ENCODE peak calls at places on chromosomes 6 and 20, in six cellular contexts. Z is fibroblast of lung, Y is right cardiac atrium, B is mammary epithelial cell, U is SJSA1, H is hepatocyte. A is an unnamed sample.
A peak's percentile ranks its signal among the peaks of the same experiment; 100 is the strongest.

GRCh38 chr6:68760486-68760885 is 125.4 kb downstream of the ADGRB3 start:
- DNase-seq in Z (no peak), Y (no peak), B (no peak), U (no peak), H (no peak), A (no peak)

GRCh38 chr6:41826343-41827043 is 39.0 kb downstream of the TOMM6 start:
- DNase-seq in Z (no peak), Y (no peak), B (no peak), U (no peak), H (no peak), A (no peak)

GRCh38 chr6:38846361-38846760 is 131.2 kb downstream of the DNAH8 start:
- DNase-seq in Z (no peak), Y (no peak), B (no peak), U (no peak), H (no peak), A (no peak)

GRCh38 chr20:53550590-53551187 is 43.0 kb downstream of the ZNF217 start:
- DNase-seq in Z (no peak), Y (no peak), B (no peak), U (no peak), H (no peak), A (no peak)

GRCh38 chr6:38638941-38639497 is 710 bp downstream of the BTBD9 start:
- DNase-seq in Z (peak; percentile 60), Y (peak; percentile 49), B (peak; percentile 56), U (peak; percentile 51), H (peak; percentile 77), A (peak; percentile 50)

GRCh38 chr20:47198996-47199552 is 157.4 kb downstream of the ZMYND8 start:
- DNase-seq in Z (no peak), Y (no peak), B (no peak), U (no peak), H (no peak), A (no peak)

GRCh38 chr6:76435174-76435573 is 362.7 kb upstream of the IMPG1 start:
- DNase-seq in Z (no peak), Y (no peak), B (no peak), U (no peak), H (no peak), A (no peak)

GRCh38 chr6:79888587-79888986 is 58.8 kb downstream of the ELOVL4 start:
- DNase-seq in Z (no peak), Y (no peak), B (no peak), U (no peak), H (no peak), A (no peak)

GRCh38 chr20:17873410-17874270 is 95.0 kb downstream of the SNX5 start:
- DNase-seq in Z (peak; percentile 95), Y (peak; percentile 93), B (no peak), U (peak; percentile 90), H (peak; percentile 92), A (peak; percentile 80)

GRCh38 chr6:17474289-17474688 is 80.9 kb downstream of the CAP2 start:
- DNase-seq in Z (no peak), Y (no peak), B (no peak), U (no peak), H (no peak), A (no peak)

GRCh38 chr20:11799131-11799800 is 118.4 kb upstream of the BTBD3 start:
- DNase-seq in Z (no peak), Y (no peak), B (no peak), U (no peak), H (peak; percentile 27), A (no peak)

GRCh38 chr6:134589512-134589911 is 271.6 kb upstream of the SGK1 start:
- DNase-seq in Z (peak; percentile 99), Y (no peak), B (peak; percentile 96), U (no peak), H (peak; percentile 42), A (no peak)

GRCh38 chr20:17421493-17421892 is 109.7 kb downstream of the BFSP1 start:
- DNase-seq in Z (no peak), Y (no peak), B (no peak), U (no peak), H (no peak), A (no peak)

GRCh38 chr6:15961630-15962448 is 167.0 kb upstream of the MYLIP start:
- DNase-seq in Z (no peak), Y (no peak), B (peak; percentile 45), U (no peak), H (no peak), A (no peak)

GRCh38 chr6:158031445-158032353 is 50.0 kb downstream of the SYNJ2 start:
- DNase-seq in Z (peak; percentile 94), Y (peak; percentile 78), B (no peak), U (peak; percentile 89), H (peak; percentile 16), A (peak; percentile 77)

GRCh38 chr6:15441215-15441868 is 195.5 kb downstream of the JARID2 start:
- DNase-seq in Z (peak; percentile 55), Y (no peak), B (peak; percentile 50), U (peak; percentile 46), H (peak; percentile 77), A (no peak)

GRCh38 chr20:3701061-3701998 is 11.1 kb downstream of the SIGLEC1 start:
- DNase-seq in Z (no peak), Y (peak; percentile 0), B (no peak), U (no peak), H (no peak), A (no peak)

GRCh38 chr6:35686441-35686840 is 2.3 kb downstream of the FKBP5 start:
- DNase-seq in Z (no peak), Y (no peak), B (no peak), U (no peak), H (no peak), A (no peak)

GRCh38 chr6:160365117-160365516 is 16.9 kb downstream of the SLC22A3 start:
- DNase-seq in Z (peak; percentile 13), Y (no peak), B (peak; percentile 23), U (no peak), H (no peak), A (no peak)

GRCh38 chr6:157732007-157732406 is 91.0 kb upstream of the SNX9 start:
- DNase-seq in Z (no peak), Y (no peak), B (no peak), U (no peak), H (no peak), A (no peak)

GRCh38 chr6:498795-499231 is 107.3 kb downstream of the IRF4 start:
- DNase-seq in Z (peak; percentile 22), Y (no peak), B (no peak), U (no peak), H (peak; percentile 11), A (no peak)

GRCh38 chr6:36771145-36771544 is 68.1 kb downstream of the CPNE5 start:
- DNase-seq in Z (no peak), Y (no peak), B (no peak), U (no peak), H (no peak), A (no peak)
- H3K4me1 ChIP-seq in Z (peaks cover 13% of the 10 kb centered on the region), Y (no peaks in the 10 kb centered on the region), B (peaks cover 21% of the 10 kb centered on the region), U (peaks cover 15% of the 10 kb centered on the region), H (no peaks in the 10 kb centered on the region), A (peaks cover 32% of the 10 kb centered on the region)

GRCh38 chr20:46056027-46056833 is 27.2 kb downstream of the SLC12A5 start:
- DNase-seq in Z (no peak), Y (no peak), B (no peak), U (no peak), H (no peak), A (no peak)
- H3K27me3 ChIP-seq in Z (no peaks in the 10 kb centered on the region), Y (no peaks in the 10 kb centered on the region), B (peaks cover 10% of the 10 kb centered on the region), U (peaks cover 9% of the 10 kb centered on the region), H (peaks cover 19% of the 10 kb centered on the region), A (peaks cover 23% of the 10 kb centered on the region)

DNA sequence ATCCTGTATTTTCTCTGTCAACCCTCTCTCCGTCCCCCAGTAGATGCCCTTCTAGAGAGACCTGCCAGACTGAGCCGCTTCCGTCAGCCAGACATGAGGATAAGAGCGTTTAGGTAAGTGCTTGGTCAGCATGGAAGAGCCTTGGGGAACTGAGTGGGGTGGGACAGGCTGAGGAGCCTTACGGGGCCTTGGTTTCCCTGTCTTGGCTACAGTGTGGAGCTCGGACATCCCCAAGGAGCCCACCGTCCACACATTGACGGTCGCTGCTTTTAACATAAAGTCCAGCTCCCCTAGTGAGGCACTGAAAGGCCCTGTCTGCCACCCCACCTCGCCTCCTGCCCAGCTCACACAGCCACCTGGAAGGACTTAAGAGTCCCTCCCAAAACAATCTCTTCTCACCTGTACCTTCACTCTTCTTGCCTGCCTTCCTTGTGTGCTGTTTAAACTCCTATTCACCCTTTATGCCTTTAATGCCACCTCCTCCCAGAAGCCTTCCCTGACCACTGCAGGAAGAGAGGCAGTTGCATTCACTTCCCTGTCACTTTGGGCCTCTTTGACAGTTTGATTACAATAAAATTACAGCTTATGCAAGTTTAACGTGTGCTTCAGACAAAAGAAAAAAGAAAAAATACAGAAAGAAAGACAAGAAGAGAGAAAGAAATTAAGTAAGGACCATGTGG is 42.3 kb downstream of the PDYN start:
- DNase-seq in Z (no peak), Y (no peak), B (no peak), U (no peak), H (no peak), A (no peak)
- H3K4me1 ChIP-seq in Z (no peaks in the 10 kb centered on the region), Y (no peaks in the 10 kb centered on the region), B (peaks cover 7% of the 10 kb centered on the region), U (no peaks in the 10 kb centered on the region), H (peaks cover 8% of the 10 kb centered on the region), A (peaks cover 77% of the 10 kb centered on the region)

DNA sequence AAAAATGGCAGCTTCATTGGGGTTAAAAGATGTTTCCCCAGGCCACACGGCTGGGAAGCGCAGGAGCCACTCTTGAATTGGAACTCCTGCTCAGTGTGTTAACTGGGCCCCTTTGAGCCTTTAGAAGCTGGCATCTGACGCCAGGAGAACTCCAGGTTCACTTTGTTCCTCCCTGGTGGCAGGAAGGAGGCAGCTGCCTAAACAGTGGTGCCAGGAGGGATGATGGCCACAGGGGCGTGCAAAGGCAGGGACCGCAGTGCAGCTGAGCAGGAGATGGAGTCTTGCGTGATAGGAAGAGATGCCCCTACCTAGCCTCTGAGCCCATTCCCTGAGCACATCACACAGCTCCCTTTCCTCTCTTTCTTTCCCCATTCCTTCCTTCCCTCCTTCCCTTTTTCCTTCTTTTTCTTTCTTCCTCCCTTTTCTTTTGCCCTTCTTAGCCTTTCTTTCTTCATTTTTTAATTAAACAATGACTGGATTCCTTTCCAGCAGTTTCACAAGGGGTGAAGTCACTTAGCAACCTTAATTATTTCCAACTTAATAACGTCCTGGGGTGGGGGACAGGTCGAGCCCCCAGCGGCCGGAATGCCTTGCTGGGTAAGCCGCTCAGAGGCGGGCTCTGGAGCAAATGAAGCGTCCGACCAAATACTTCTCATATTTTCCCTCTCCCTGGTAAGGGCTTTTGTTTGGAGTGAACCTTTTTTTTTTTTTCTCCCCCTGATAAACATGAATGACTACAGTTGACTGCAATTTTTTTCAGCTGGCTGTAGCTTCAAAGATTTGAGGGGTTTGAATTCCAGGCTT is 20.8 kb upstream of the BMP7 start:
- DNase-seq in Z (peak; percentile 17), Y (no peak), B (no peak), U (no peak), H (peak; percentile 36), A (no peak)
- H3K27me3 ChIP-seq in Z (peaks cover 6% of the 10 kb centered on the region), Y (no peaks in the 10 kb centered on the region), B (peaks cover 27% of the 10 kb centered on the region), U (peaks cover 20% of the 10 kb centered on the region), H (no peaks in the 10 kb centered on the region), A (peaks cover 97% of the 10 kb centered on the region)

DNA sequence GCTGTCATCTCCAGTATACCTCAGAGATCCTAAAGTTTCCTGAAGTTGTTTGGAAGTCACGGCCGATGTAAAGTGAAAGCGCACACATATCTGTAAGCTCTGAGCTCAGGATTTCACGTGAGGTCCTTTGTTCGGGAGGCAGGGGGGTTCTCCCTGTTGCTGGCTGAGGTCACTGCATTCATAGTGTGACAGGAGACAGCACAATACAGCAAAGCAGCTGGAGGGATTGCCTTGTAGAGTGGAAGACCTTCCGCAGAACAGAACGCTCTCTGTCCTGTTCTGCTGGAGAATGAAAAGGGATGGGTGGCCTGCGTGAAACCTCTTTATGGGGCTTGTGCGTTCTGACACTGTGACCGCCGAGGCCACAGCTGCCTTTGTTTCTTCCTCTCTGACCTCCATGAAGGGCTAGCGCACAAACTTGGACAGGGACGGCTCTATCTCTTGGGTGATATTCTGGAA is 13.4 kb upstream of the SERPINB1 start:
- DNase-seq in Z (no peak), Y (no peak), B (no peak), U (peak; percentile 70), H (no peak), A (no peak)
- H3K4me1 ChIP-seq in Z (peaks cover 16% of the 10 kb centered on the region), Y (peaks cover 15% of the 10 kb centered on the region), B (peaks cover 9% of the 10 kb centered on the region), U (peaks cover 67% of the 10 kb centered on the region), H (peaks cover 25% of the 10 kb centered on the region), A (peaks cover 45% of the 10 kb centered on the region)

A was measured in heart right ventricle.